ENCODE peak calls at places on chromosomes 12 and 14, in nine cellular contexts. U, S, K, D, A, Y, E, N and J are unnamed samples.

GRCh38 chr14:77133718-77134338 is 7.8 kb downstream of the ZDHHC22 start:
- DNase-seq in K (peak), Y (peak), N (no peak), D (peak), S (peak), A (peak), U (peak), E (peak), J (peak)

GRCh38 chr12:46523863-46524770 is 151.5 kb upstream of the SLC38A2 start:
- DNase-seq in A (no peak), N (no peak), E (no peak), K (peak), S (no peak), D (no peak), U (no peak), Y (no peak), J (peak)

GRCh38 chr12:109771746-109772621 is 58.4 kb downstream of the FAM222A start:
- DNase-seq in N (no peak), K (no peak), S (peak), E (no peak), D (peak), Y (no peak), U (no peak), A (no peak), J (no peak)

GRCh38 chr12:22631863-22632463 is 7.0 kb downstream of the ETNK1 start:
- DNase-seq in U (peak), K (peak), N (no peak), D (no peak), S (no peak), E (no peak), A (no peak), Y (no peak), J (peak)

GRCh38 chr14:100604709-100605108 is 17.5 kb upstream of the BEGAIN start:
- DNase-seq in S (peak), E (no peak), A (no peak), D (no peak), U (no peak), Y (no peak), N (no peak), K (no peak), J (no peak)

GRCh38 chr12:645563-646071 is 17.6 kb downstream of the NINJ2 start:
- DNase-seq in A (no peak), U (peak), E (no peak), S (no peak), K (peak), Y (peak), N (peak), D (no peak), J (peak)

GRCh38 chr12:1919284-1919683 is 832 bp upstream of the CACNA2D4 start:
- DNase-seq in A (no peak), D (no peak), Y (no peak), K (no peak), U (no peak), E (no peak), N (no peak), S (no peak), J (no peak)

GRCh38 chr14:89304972-89305703 is 111.9 kb downstream of the FOXN3 start:
- DNase-seq in S (no peak), U (no peak), D (no peak), A (peak), K (peak), N (peak), E (no peak), Y (peak), J (peak)

GRCh38 chr14:58238252-58239247 is 6.1 kb upstream of the PSMA3 start:
- DNase-seq in E (peak), D (no peak), N (peak), S (no peak), Y (peak), U (peak), K (no peak), A (peak), J (peak)

DNA sequence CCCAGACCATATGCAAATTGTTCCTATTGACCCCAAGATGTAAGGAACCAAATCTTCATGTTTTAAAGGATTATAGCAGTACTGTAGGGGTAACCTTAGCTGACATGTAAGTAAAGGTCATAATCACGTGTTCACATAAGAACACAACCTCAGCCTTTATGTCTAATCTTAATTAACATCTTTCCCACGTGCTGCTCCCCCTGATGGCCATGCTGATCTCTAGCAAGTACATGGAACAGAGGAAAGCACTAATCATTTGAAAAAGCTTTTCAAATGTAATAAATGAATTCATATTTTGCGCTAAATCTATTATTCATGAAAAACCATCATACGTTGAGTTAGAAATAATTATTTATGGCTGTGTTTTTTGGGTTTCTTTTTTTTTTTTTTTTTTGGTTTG is 30.5 kb upstream of the ITPR2 start:
- DNase-seq in U (no peak), Y (no peak), N (no peak), E (no peak), D (no peak), S (no peak), A (no peak), K (no peak), J (peak)
- TF ChIP-seq CTCF in U (peak), Y (no peak), N (no peak), E (no peak), D (peak), S (peak), A (peak), K (peak), J (peak)

GRCh38 chr12:87152841-87153528 is 876.2 kb downstream of the C12orf50 start:
- DNase-seq in U (no peak), E (no peak), Y (no peak), D (no peak), S (no peak), N (no peak), K (no peak), A (no peak), J (no peak)

GRCh38 chr12:87155616-87156015 is 873.6 kb downstream of the C12orf50 start:
- DNase-seq in A (no peak), N (no peak), K (peak), S (no peak), D (no peak), U (no peak), E (no peak), Y (no peak), J (peak)

GRCh38 chr12:87152084-87152483 is 877.1 kb downstream of the C12orf50 start:
- DNase-seq in S (no peak), A (no peak), Y (no peak), E (no peak), D (no peak), N (no peak), U (peak), K (no peak), J (no peak)

DNA sequence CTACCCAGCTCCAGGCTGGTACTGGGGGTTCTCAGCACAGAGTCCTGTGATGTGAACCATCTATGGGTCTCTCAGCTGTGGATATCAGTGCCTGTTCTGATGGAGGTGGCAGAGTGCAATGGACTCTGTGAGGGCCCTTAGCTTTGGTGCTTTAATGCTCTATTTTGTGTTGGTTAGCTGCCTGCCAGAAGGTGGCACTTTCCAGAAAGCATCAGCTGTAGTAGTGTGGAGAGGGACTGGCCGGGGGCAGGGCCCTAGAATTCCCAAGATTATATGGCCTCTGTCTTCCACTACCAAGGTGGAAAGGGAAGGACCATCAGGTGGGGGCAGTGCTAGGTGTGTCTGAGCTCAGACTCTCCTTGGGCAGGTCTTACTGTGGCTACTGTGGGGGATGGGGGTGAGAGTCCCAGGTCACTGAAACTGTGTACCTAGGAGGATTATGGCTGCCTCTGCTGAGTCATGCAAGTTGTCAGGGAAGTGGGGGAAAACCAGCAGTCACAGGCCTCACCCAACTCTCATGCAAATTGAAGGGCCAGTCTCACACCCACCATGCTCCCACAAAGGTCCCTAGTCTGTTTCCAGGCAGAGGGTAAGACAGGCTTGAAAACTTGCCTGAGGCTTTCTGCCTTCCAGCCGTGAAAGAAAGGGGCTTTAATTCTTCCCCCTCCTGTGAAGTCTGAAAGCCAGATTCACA is 878.1 kb downstream of the C12orf50 start:
- DNase-seq in D (no peak), Y (no peak), K (no peak), E (no peak), N (no peak), A (peak), S (no peak), U (no peak), J (no peak)
- TF ChIP-seq CTCF in D (no peak), Y (no peak), K (no peak), E (no peak), N (no peak), A (no peak), S (no peak), U (no peak), J (no peak)

GRCh38 chr12:123808167-123808566 is 46.1 kb downstream of the DNAH10 start:
- DNase-seq in E (no peak), Y (no peak), K (no peak), D (no peak), A (no peak), S (no peak), U (peak), N (no peak), J (peak)
- TF ChIP-seq CTCF in E (no peak), Y (no peak), K (no peak), D (no peak), A (peak), S (no peak), U (peak), N (no peak), J (peak)

DNA sequence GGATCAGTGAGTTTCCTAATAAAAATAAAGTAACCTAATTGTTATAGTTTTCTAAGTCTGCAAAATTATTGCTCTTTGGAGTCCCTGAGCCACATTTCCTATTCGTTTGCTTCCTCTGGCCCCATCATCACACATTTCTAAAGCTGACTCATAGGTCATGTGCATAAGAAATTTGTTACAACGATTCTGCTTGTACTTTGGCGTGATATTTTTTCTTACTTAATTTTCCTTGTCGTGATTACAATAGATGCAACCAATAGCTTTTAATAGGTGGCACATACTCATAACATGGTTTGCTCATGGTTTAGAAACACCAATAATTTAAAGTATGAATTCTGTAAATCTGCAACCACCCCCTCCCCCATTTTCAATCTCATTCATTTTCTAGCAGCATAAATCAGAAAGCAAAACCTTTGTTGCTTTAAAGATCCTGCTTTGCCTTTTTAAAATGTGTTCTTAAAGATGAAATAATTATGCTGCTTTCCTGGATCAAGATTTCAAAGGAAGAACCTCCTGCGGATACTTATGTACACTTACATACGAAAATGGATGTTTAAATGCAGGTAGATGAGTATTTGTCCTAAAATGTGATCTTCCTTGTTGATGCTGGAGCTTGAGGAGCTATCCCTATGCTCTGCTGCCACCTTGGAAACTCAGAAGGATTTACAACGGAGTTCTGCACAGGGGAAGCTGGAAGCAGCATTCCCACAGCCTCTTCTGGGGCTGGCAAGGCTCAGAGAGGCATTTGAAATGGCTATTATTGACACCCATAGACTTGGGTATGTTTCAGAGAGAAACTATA is 1.7 kb upstream of the FLRT2 start:
- DNase-seq in U (peak), Y (no peak), S (peak), D (no peak), A (no peak), E (peak), K (peak), N (no peak), J (peak)
- TF ChIP-seq CTCF in U (peak), Y (no peak), S (peak), D (peak), A (no peak), E (peak), K (peak), N (peak), J (peak)

GRCh38 chr14:105178069-105178867 is 2.8 kb downstream of the NUDT14 start:
- DNase-seq in U (no peak), Y (no peak), A (no peak), E (no peak), N (no peak), D (no peak), S (no peak), K (no peak), J (no peak)
- TF ChIP-seq CTCF in U (no peak), Y (no peak), A (no peak), E (no peak), N (no peak), D (no peak), S (no peak), K (no peak), J (no peak)

GRCh38 chr14:105446971-105447370 is 27.3 kb downstream of the MTA1 start:
- DNase-seq in A (no peak), Y (no peak), U (no peak), D (no peak), K (no peak), S (no peak), N (no peak), E (no peak), J (no peak)
- TF ChIP-seq CTCF in A (no peak), Y (no peak), U (no peak), D (no peak), K (no peak), S (no peak), N (no peak), E (no peak), J (no peak)

DNA sequence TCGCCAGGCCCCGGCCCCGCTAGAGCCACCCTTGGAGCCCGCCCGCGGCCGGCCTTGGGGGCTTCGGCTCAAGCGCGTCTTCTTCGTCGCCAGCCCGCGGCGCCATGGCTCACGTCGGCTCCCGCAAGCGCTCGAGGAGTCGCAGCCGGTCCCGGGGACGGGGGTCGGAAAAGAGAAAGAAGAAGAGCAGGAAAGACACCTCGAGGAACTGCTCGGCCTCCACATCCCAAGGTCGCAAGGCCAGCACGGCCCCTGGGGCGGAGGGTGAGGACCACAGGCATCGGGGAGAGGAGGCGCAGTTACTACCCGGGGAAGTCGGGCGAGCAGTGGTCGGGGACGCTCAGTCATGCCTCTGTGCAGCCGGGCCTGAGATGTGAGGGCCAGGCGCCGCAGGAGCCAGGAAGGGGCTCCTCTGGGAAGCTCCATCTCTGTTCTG is 573 bp downstream of the ARL6IP4 start:
- DNase-seq in S (no peak), Y (no peak), E (no peak), D (no peak), U (no peak), A (peak), K (no peak), N (no peak), J (peak)
- TF ChIP-seq CTCF in S (no peak), Y (no peak), E (no peak), D (no peak), U (no peak), A (no peak), K (no peak), N (no peak), J (no peak)

DNA sequence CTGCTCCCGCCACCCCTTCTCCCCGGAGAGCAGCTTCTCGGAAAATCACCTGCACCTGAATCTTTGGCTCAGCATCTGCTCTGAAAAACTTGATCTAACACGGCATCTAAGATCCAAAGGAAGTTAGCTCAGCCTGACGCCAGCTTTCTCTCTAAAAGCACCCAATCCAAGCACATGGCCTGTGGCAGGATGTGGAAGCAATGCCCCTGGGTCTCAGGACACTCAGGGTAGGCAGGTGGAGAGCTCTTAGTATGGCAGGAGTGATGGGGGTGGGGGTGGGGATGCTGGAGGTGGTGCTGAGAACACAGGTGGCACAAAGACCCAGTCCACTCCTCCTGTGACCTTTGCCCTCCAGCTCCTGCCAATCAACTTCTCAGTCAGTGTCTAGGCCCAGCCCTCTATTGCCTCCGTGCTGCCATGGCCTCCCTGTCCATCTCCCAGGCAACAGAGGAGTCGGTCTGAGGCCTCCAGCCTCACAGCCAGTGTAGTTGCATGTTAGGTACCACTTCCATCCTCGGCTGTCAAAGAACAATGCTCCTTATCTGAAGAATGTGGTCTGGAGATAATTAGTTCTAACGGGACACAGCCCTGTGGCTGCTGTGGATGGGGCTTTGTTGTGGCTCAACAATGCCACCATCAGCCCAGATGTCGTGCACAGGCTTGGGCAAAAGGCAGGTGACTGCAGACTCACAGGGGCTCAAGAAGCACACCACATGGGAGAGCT is 180.0 kb upstream of the C14orf180 start:
- DNase-seq in D (no peak), U (peak), S (no peak), K (no peak), N (no peak), Y (no peak), A (no peak), E (no peak), J (no peak)
- TF ChIP-seq CTCF in D (no peak), U (no peak), S (no peak), K (no peak), N (no peak), Y (no peak), A (no peak), E (no peak), J (no peak)

GRCh38 chr12:93763746-93764147 is 86.6 kb downstream of the CRADD start:
- DNase-seq in K (no peak), Y (no peak), U (no peak), D (no peak), N (no peak), S (no peak), E (no peak), A (no peak), J (no peak)
- TF ChIP-seq CTCF in K (peak), Y (no peak), U (no peak), D (no peak), N (peak), S (no peak), E (no peak), A (no peak), J (no peak)

DNA sequence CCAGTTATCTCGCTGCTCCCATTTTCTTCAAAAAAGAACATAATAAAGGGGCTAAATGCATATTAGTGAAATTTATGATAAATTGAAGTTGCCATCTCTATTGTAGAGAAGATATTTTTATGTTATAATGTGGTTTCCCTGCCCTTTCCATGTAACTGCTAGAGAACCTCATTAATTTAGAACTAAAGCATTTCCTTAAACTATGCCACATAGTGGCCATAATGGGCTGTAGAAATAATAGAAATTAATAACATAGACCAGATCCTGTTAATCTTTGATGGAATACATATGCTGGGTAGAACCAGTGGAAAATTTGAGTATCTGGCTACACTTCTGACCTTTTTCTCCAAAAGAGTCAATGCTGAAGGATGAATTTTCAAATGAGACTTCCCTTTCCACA is 376.7 kb downstream of the PDZRN4 start:
- DNase-seq in Y (no peak), U (no peak), N (no peak), D (no peak), E (no peak), S (no peak), A (no peak), K (no peak), J (no peak)
- TF ChIP-seq CTCF in Y (no peak), U (no peak), N (no peak), D (no peak), E (no peak), S (no peak), A (no peak), K (no peak), J (no peak)